ENCODE peak calls at places on chromosome 10, in nine cellular contexts. O, M, Q, F, D, V, U, P and Z are unnamed samples.

GRCh38 chr10:8009031-8009430 is 45.5 kb upstream of the GATA3 start:
- DNase-seq in O (no peak), M (no peak), Q (no peak), F (no peak), D (no peak), V (no peak), U (no peak), P (no peak), Z (no peak)

GRCh38 chr10:76547352-76547972 is 1090.1 kb downstream of the KCNMA1 start:
- DNase-seq in O (peak), M (peak), Q (peak), F (peak), D (peak), V (peak), U (no peak), P (peak), Z (peak)

GRCh38 chr10:77409697-77410471 is 227.7 kb downstream of the KCNMA1 start:
- DNase-seq in O (no peak), M (peak), Q (peak), F (no peak), D (no peak), V (peak), U (no peak), P (no peak), Z (no peak)

GRCh38 chr10:125144693-125145623 is 15.4 kb downstream of the CTBP2 start:
- DNase-seq in O (peak), M (no peak), Q (no peak), F (no peak), D (no peak), V (peak), U (no peak), P (peak), Z (no peak)

GRCh38 chr10:90751107-90751997 is 106.5 kb downstream of the HTR7 start:
- DNase-seq in O (peak), M (peak), Q (peak), F (peak), D (no peak), V (peak), U (no peak), P (peak), Z (peak)

GRCh38 chr10:98224509-98224908 is 43.5 kb downstream of the LOXL4 start:
- DNase-seq in O (no peak), M (no peak), Q (peak), F (no peak), D (no peak), V (no peak), U (no peak), P (no peak), Z (no peak)

GRCh38 chr10:63192826-63193225 is 59.7 kb downstream of the NRBF2 start:
- DNase-seq in O (no peak), M (no peak), Q (no peak), F (no peak), D (no peak), V (no peak), U (no peak), P (peak), Z (no peak)

GRCh38 chr10:86962981-86963310 is 4.5 kb downstream of the SNCG start:
- DNase-seq in O (no peak), M (no peak), Q (no peak), F (no peak), D (no peak), V (no peak), U (no peak), P (peak), Z (no peak)

GRCh38 chr10:59704644-59705043 is 5.0 kb downstream of the SLC16A9 start:
- DNase-seq in O (no peak), M (no peak), Q (no peak), F (no peak), D (no peak), V (no peak), U (no peak), P (no peak), Z (no peak)

GRCh38 chr10:59702347-59702746 is 7.3 kb downstream of the SLC16A9 start:
- DNase-seq in O (no peak), M (no peak), Q (peak), F (no peak), D (no peak), V (peak), U (no peak), P (no peak), Z (no peak)

GRCh38 chr10:59694936-59695335 is 14.7 kb downstream of the SLC16A9 start:
- DNase-seq in O (no peak), M (no peak), Q (no peak), F (no peak), D (no peak), V (no peak), U (no peak), P (no peak), Z (no peak)

GRCh38 chr10:59698326-59698725 is 11.3 kb downstream of the SLC16A9 start:
- DNase-seq in O (no peak), M (no peak), Q (no peak), F (no peak), D (no peak), V (no peak), U (no peak), P (no peak), Z (no peak)

DNA sequence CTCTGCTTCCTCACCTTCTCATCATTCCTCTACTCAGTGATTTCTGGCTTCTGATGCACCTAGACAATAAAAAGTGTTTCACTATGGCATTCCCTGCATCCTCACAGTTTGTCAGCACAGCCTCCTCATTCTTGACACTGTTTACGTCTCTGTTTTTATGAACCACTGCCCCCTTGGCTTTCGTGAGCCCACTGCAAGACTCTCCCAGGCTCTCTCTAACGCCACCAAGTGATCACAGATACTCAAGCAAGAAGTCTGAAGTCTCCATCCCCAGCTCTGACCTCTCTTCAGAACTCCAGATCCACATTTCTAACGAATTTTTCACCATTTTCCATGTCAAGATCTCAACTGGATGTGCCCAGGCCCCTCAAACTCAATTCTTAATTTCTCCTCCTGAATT is 8.9 kb downstream of the SLC16A9 start:
- DNase-seq in O (peak), M (no peak), Q (no peak), F (no peak), D (no peak), V (no peak), U (no peak), P (no peak), Z (no peak)
- TF ChIP-seq CTCF in O (peak), M (no peak), Q (no peak), F (no peak), D (no peak), V (no peak), U (no peak), P (no peak), Z (peak)

GRCh38 chr10:29634105-29634504 is 666 bp downstream of the SVIL start:
- DNase-seq in O (no peak), M (no peak), Q (no peak), F (no peak), D (no peak), V (peak), U (no peak), P (no peak), Z (no peak)
- H3K4me3 ChIP-seq in O (peak), M (no peak), Q (no peak), F (no peak), D (no peak), V (no peak), U (peak), P (peak), Z (no peak)

GRCh38 chr10:3045471-3046209 is 21.7 kb upstream of the PFKP start:
- DNase-seq in O (peak), M (no peak), Q (peak), F (no peak), D (no peak), V (peak), U (no peak), P (peak), Z (no peak)
- TF ChIP-seq CTCF in O (peak), M (no peak), Q (no peak), F (no peak), D (peak), V (no peak), U (peak), P (no peak), Z (no peak)

GRCh38 chr10:123143162-123143824 is 4.6 kb upstream of the HMX2 start:
- DNase-seq in O (peak), M (no peak), Q (no peak), F (no peak), D (no peak), V (no peak), U (no peak), P (no peak), Z (no peak)

GRCh38 chr10:123140983-123141390 is 5.2 kb downstream of the HMX3 start:
- DNase-seq in O (no peak), M (no peak), Q (no peak), F (no peak), D (no peak), V (no peak), U (no peak), P (no peak), Z (no peak)

GRCh38 chr10:123141791-123142700 is 5.9 kb upstream of the HMX2 start:
- DNase-seq in O (peak), M (no peak), Q (no peak), F (no peak), D (no peak), V (no peak), U (no peak), P (no peak), Z (no peak)

GRCh38 chr10:123143825-123144168 is 4.1 kb upstream of the HMX2 start:
- DNase-seq in O (no peak), M (no peak), Q (no peak), F (no peak), D (no peak), V (no peak), U (no peak), P (no peak), Z (no peak)

DNA sequence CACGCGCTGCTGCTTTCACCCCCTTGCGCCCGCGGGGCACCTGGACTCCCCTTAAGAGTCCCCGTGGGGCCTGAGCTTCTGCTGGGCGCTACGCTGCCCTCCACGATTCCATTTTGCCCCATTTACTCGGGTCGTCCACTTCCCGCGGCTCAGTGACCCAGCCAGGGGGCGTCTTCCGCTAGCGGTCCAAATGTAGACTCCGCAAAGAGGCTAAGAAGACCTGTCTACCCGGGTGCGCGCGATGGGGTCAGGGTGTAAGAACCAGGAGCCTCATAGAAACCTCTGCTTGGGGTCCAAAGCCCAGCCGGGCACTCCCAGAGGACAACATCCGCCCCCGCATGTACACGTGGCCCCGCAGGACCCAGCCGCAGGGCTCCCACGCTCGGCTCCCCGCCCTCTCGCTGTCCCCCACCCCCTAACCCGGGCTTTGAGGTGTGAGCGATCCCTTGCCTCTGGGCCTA is 5.2 kb upstream of the HMX2 start:
- DNase-seq in O (peak), M (no peak), Q (no peak), F (no peak), D (no peak), V (no peak), U (no peak), P (no peak), Z (no peak)
- H3K4me3 ChIP-seq in O (no peak), M (no peak), Q (no peak), F (no peak), D (no peak), V (no peak), U (no peak), P (no peak), Z (no peak)

GRCh38 chr10:106636781-106637491 is 527.6 kb downstream of the SORCS1 start:
- DNase-seq in O (no peak), M (no peak), Q (no peak), F (no peak), D (no peak), V (no peak), U (no peak), P (no peak), Z (no peak)
- TF ChIP-seq CTCF in O (no peak), M (no peak), Q (no peak), F (no peak), D (no peak), V (no peak), U (no peak), P (no peak), Z (no peak)

GRCh38 chr10:66564341-66564740 is 361.5 kb upstream of the LRRTM3 start:
- DNase-seq in O (no peak), M (no peak), Q (peak), F (no peak), D (no peak), V (peak), U (no peak), P (no peak), Z (no peak)
- H3K4me3 ChIP-seq in O (no peak), M (no peak), Q (no peak), F (no peak), D (no peak), V (no peak), U (no peak), P (no peak), Z (no peak)

DNA sequence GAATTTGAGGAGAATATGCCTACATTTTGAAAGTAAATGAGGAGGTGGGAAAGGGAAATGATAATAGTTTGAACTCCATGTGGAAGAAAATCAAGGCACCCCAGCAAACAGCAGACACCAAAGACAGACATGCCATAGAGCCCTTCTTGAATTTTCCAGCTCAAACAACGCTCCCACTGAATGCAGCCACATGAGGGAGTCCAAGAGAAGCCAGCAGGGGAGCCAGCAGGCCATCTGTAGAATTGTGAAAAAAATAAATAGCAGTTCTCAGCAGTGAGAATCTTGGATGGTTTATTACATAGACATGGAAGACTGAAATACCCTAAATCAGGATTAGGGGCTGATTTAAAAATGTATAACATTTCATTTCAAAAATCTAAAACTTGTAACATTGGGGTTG is 1567.3 kb upstream of the LRRTM3 start:
- DNase-seq in O (peak), M (no peak), Q (peak), F (no peak), D (no peak), V (peak), U (no peak), P (peak), Z (no peak)
- TF ChIP-seq CTCF in O (peak), M (no peak), Q (peak), F (no peak), D (peak), V (peak), U (no peak), P (no peak), Z (no peak)

GRCh38 chr10:101216631-101217425 is 12.4 kb downstream of the LBX1 start:
- DNase-seq in O (peak), M (no peak), Q (no peak), F (no peak), D (no peak), V (no peak), U (no peak), P (no peak), Z (no peak)
- H3K4me3 ChIP-seq in O (no peak), M (no peak), Q (peak), F (no peak), D (no peak), V (no peak), U (no peak), P (peak), Z (no peak)

GRCh38 chr10:129851941-129852650 is 112.0 kb downstream of the EBF3 start:
- DNase-seq in O (no peak), M (no peak), Q (no peak), F (no peak), D (no peak), V (no peak), U (no peak), P (no peak), Z (no peak)

GRCh38 chr10:129854796-129855705 is 109.0 kb downstream of the EBF3 start:
- DNase-seq in O (no peak), M (no peak), Q (no peak), F (no peak), D (no peak), V (no peak), U (no peak), P (no peak), Z (no peak)

GRCh38 chr10:129854181-129854580 is 109.9 kb downstream of the EBF3 start:
- DNase-seq in O (no peak), M (no peak), Q (no peak), F (no peak), D (no peak), V (no peak), U (no peak), P (no peak), Z (no peak)

GRCh38 chr10:129852829-129853228 is 111.2 kb downstream of the EBF3 start:
- DNase-seq in O (no peak), M (no peak), Q (no peak), F (no peak), D (no peak), V (no peak), U (no peak), P (no peak), Z (no peak)

GRCh38 chr10:129853236-129853946 is 110.7 kb downstream of the EBF3 start:
- DNase-seq in O (no peak), M (no peak), Q (peak), F (no peak), D (no peak), V (peak), U (no peak), P (no peak), Z (no peak)
- TF ChIP-seq CTCF in O (peak), M (no peak), Q (peak), F (peak), D (no peak), V (no peak), U (no peak), P (no peak), Z (no peak)

GRCh38 chr10:89476150-89476549 is 59.2 kb downstream of the SLC16A12 start:
- DNase-seq in O (no peak), M (no peak), Q (no peak), F (no peak), D (no peak), V (no peak), U (no peak), P (no peak), Z (no peak)
- H3K4me3 ChIP-seq in O (no peak), M (no peak), Q (no peak), F (no peak), D (no peak), V (no peak), U (no peak), P (peak), Z (no peak)